ENCODE peak calls at places on chromosomes 3 and 15, in six cellular contexts. A is T1000; R is stimulated activated CD4-positive, alpha-beta T cell treated with anti-CD3 and anti-CD28 coated beads, Interleukin-1b, Interleukin-23, amount 100 ng/mL, for 48 hours; N is NCI-H2029 treated with DMSO at 0.1 percent for 48 hours; P is NCI-H1417; H is GM18507. G is an unnamed sample.

GRCh38 chr3:48938156-48938555 is 19.5 kb downstream of the ARIH2 start:
- DNase-seq in A (no peak), R (no peak), N (no peak), P (no peak), H (no peak), G (no peak)

GRCh38 chr3:82194870-82195269 is 433.4 kb upstream of the GBE1 start:
- DNase-seq in A (no peak), R (no peak), N (no peak), P (no peak), H (no peak), G (no peak)

GRCh38 chr15:81575436-81576123 is 201.6 kb upstream of the TMC3 start:
- DNase-seq in A (no peak), R (no peak), N (peak; percentile 89), P (peak; percentile 71), H (no peak), G (no peak)

GRCh38 chr3:80496452-80496851 is 728.7 kb upstream of the ROBO1 start:
- DNase-seq in A (no peak), R (no peak), N (no peak), P (no peak), H (no peak), G (no peak)

GRCh38 chr15:65963911-65964482 is 94.7 kb downstream of the RAB11A start:
- DNase-seq in A (no peak), R (no peak), N (no peak), P (no peak), H (no peak), G (no peak)

GRCh38 chr3:30332196-30333021 is 274.0 kb upstream of the TGFBR2 start:
- DNase-seq in A (no peak), R (no peak), N (no peak), P (no peak), H (no peak), G (no peak)

GRCh38 chr15:69951511-69952209 is 146.1 kb downstream of the TLE3 start:
- DNase-seq in A (no peak), R (no peak), N (peak; percentile 28), P (peak; percentile 57), H (no peak), G (no peak)

GRCh38 chr3:157832588-157832987 is 273.6 kb downstream of the SHOX2 start:
- DNase-seq in A (no peak), R (no peak), N (no peak), P (no peak), H (no peak), G (no peak)

GRCh38 chr3:94460914-94461313 is 398.1 kb downstream of the NSUN3 start:
- DNase-seq in A (no peak), R (no peak), N (no peak), P (no peak), H (no peak), G (no peak)

GRCh38 chr3:126476166-126476975 is 680 bp upstream of the ZXDC start:
- DNase-seq in A (no peak), R (no peak), N (peak; percentile 50), P (peak; percentile 82), H (no peak), G (peak; percentile 52)

GRCh38 chr3:20256144-20256543 is 70.1 kb upstream of the SGO1 start:
- DNase-seq in A (no peak), R (no peak), N (no peak), P (no peak), H (no peak), G (no peak)

G was measured in SK-N-DZ.